ENCODE peak calls at places on chromosome 14, in nine cellular contexts. P, M, B, I, T, O, A, Y and J are unnamed samples.

GRCh38 chr14:55272415-55272786 is 1.2 kb downstream of the FBXO34 start:
- DNase-seq in O (no peak), P (no peak), B (no peak), M (no peak), A (no peak), Y (no peak), T (no peak), I (no peak), J (no peak)

GRCh38 chr14:98907981-98908544 is 363.9 kb downstream of the BCL11B start:
- DNase-seq in Y (no peak), B (no peak), O (no peak), A (no peak), I (no peak), T (no peak), M (no peak), P (no peak), J (no peak)

GRCh38 chr14:83006071-83006670 is 1472.5 kb upstream of the SEL1L start:
- DNase-seq in Y (no peak), O (no peak), M (peak; percentile 30), B (no peak), A (no peak), T (no peak), P (no peak), I (no peak), J (no peak)

GRCh38 chr14:53002576-53002975 is 51.7 kb upstream of the FERMT2 start:
- DNase-seq in B (no peak), T (no peak), Y (no peak), A (no peak), P (no peak), I (no peak), O (no peak), M (no peak), J (no peak)

GRCh38 chr14:87142568-87143211 is 850.3 kb downstream of the GALC start:
- DNase-seq in M (no peak), P (no peak), T (no peak), I (no peak), B (no peak), Y (no peak), O (no peak), A (no peak), J (no peak)

GRCh38 chr14:101495827-101496778 is 65.2 kb upstream of the DIO3 start:
- DNase-seq in B (peak; percentile 60), T (peak; percentile 45), Y (no peak), P (no peak), A (no peak), M (no peak), I (peak; percentile 4), O (no peak), J (no peak)

GRCh38 chr14:53894456-53894855 is 62.2 kb downstream of the BMP4 start:
- DNase-seq in T (no peak), O (no peak), A (no peak), P (no peak), B (no peak), M (no peak), I (no peak), Y (peak; percentile 83), J (peak; percentile 71)

GRCh38 chr14:88821378-88821777 is 3.1 kb upstream of the TTC8 start:
- DNase-seq in O (no peak), Y (no peak), M (no peak), P (no peak), I (no peak), T (no peak), B (no peak), A (no peak), J (no peak)

GRCh38 chr14:100104523-100105300 is 39.5 kb downstream of the EVL start:
- DNase-seq in M (no peak), B (peak; percentile 51), T (no peak), O (peak; percentile 12), A (no peak), I (no peak), Y (peak; percentile 76), P (no peak), J (peak; percentile 38)

GRCh38 chr14:22099942-22100763 is 426.5 kb upstream of the OR4E1 start:
- DNase-seq in P (peak; percentile 55), T (no peak), Y (peak; percentile 51), O (peak; percentile 63), I (peak; percentile 64), M (peak; percentile 38), B (peak; percentile 68), A (peak; percentile 38), J (no peak)
- H3K4me3 ChIP-seq in P (no peak overlapping the region), T (no peak overlapping the region), Y (no peak overlapping the region), O (no peak overlapping the region), I (no peak overlapping the region), M (no peak overlapping the region), B (no peak overlapping the region), A (no peak overlapping the region), J (no peak overlapping the region)

GRCh38 chr14:105021656-105022275 is 883 bp upstream of the CDCA4 start:
- DNase-seq in Y (no peak), A (no peak), M (peak; percentile 43), P (no peak), O (no peak), T (no peak), I (no peak), B (peak; percentile 83), J (peak; percentile 62)
- TF ChIP-seq CTCF in Y (peak; percentile 5), A (no peak), M (no peak), P (no peak), O (peak; percentile 18), T (no peak), I (no peak), B (no peak), J (no peak)

GRCh38 chr14:21192447-21192822 is 36.6 kb upstream of the OR5AU1 start:
- DNase-seq in Y (no peak), T (no peak), B (no peak), O (no peak), M (no peak), A (no peak), P (no peak), I (no peak), J (peak; percentile 19)

GRCh38 chr14:21192875-21193535 is 37.1 kb upstream of the OR5AU1 start:
- DNase-seq in M (no peak), T (no peak), O (no peak), A (no peak), B (no peak), I (no peak), P (no peak), Y (no peak), J (peak; percentile 51)

GRCh38 chr14:21194597-21194996 is 38.7 kb upstream of the OR5AU1 start:
- DNase-seq in P (no peak), Y (no peak), T (no peak), I (no peak), M (no peak), B (no peak), O (no peak), A (no peak), J (no peak)

GRCh38 chr14:21191809-21192446 is 36.1 kb upstream of the OR5AU1 start:
- DNase-seq in B (peak; percentile 92), Y (no peak), A (peak; percentile 39), O (no peak), I (peak; percentile 76), P (peak; percentile 58), T (peak; percentile 59), M (peak; percentile 76), J (peak; percentile 38)

DNA sequence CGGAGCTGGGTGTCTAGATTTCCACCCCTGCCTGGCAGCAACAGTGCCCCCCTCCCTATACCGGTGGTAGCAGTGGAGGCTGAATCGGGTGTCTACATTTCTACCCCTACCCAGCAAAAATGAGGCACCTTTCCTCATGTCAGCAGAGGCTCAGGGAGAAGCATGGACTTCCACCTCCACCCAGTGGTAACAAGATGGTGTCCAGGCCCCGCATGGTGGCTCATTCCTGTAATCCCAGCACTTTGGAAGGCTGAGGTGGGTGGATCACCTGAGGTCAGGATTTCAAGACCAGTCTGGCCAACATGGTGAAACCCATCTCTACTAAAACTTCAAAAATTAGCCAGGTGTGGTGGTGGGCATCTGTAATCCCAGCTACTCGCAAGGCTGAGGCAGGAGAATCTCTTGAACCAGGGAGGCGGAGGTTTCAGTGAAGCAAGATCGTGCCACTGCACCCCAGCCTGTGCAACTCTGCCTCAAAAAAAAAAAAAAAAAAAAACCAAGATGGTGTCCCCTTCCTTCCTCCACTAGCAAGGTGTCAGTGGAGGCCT is 35.5 kb upstream of the OR5AU1 start:
- DNase-seq in A (no peak), P (no peak), I (no peak), M (no peak), B (no peak), O (no peak), T (no peak), Y (no peak), J (no peak)
- H3K4me3 ChIP-seq in A (no peak overlapping the region), P (peak overlapping the region; percentile 37), I (peak overlapping the region; percentile 57), M (no peak overlapping the region), B (peak overlapping the region; percentile 59), O (no peak overlapping the region), T (no peak overlapping the region), Y (no peak overlapping the region), J (peak overlapping the region; percentile 49)

DNA sequence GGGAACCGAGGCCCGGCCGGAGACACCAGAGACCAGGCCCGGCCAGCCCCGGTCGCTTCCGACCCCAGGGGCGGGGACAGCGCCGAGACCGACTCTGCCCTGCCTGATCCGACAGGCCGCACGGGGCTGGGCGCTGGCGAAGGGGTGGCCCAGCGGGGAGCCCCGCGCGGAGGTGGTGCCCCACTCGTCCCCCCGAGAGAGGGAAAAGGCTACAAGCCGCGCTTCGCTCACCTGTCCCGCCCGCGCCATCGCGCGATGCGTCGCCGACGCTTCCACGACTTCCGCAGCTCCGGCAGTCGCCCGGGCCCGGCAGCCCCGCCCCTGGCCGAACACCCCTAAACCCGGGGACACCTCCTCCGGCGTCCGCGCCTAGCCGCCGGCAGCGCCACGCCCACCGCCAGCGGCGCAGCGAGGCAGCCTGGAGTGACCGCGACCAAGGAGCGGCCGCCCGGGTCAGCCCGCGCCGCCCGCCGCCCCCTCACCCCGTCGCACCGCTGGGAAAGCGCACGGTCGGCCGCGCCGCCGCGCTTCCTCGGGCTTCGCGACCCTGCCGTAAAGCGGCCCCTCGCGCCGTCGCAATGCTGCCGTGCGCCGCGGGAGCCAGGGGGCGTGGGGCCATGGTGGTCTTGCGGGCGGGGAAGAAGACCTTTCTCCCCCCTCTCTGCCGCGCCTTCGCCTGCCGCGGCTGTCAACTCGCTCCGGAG is at the start of the genes BAG5 and COA8:
- DNase-seq in T (no peak), O (no peak), I (peak; percentile 88), P (peak; percentile 86), M (peak; percentile 82), Y (peak; percentile 84), B (peak; percentile 97), A (peak; percentile 73), J (peak; percentile 77)
- TF ChIP-seq CTCF in T (no peak), O (no peak), I (peak; percentile 21), P (no peak), M (no peak), Y (no peak), B (no peak), A (peak; percentile 50), J (no peak)

GRCh38 chr14:34537677-34538009 is 1.9 kb downstream of the EAPP start:
- DNase-seq in B (no peak), I (no peak), A (no peak), T (no peak), O (no peak), P (no peak), Y (no peak), M (no peak), J (no peak)
- H3K4me3 ChIP-seq in B (no peak overlapping the region), I (peak overlapping the region; percentile 97), A (peak overlapping the region; percentile 97), T (peak overlapping the region; percentile 87), O (no peak overlapping the region), P (no peak overlapping the region), Y (no peak overlapping the region), M (no peak overlapping the region), J (peak overlapping the region; percentile 99)